ENCODE peak calls at places on chromosome 22, in four cellular contexts. Q is colonic mucosa, F is aorta, J is suprapubic skin. H is an unnamed sample.

GRCh38 chr22:47818496-47818895 is 1056.0 kb downstream of the TBC1D22A start:
- DNase-seq in Q (no peak), F (no peak), J (no peak), H (no peak)

GRCh38 chr22:22154068-22154467 is 90.5 kb upstream of the VPREB1 start:
- DNase-seq in Q (no peak), F (no peak), J (no peak), H (no peak)

GRCh38 chr22:38868886-38869381 is 3.1 kb downstream of the CBX6 start:
- DNase-seq in Q (peak), F (peak), J (peak), H (peak)

GRCh38 chr22:42757475-42757874 is 36.8 kb upstream of the A4GALT start:
- DNase-seq in Q (no peak), F (no peak), J (no peak), H (no peak)

GRCh38 chr22:39839917-39840510 is 53.5 kb downstream of the ENTHD1 start:
- DNase-seq in Q (no peak), F (no peak), J (no peak), H (no peak)

GRCh38 chr22:22044153-22044552 is 61.6 kb upstream of the TOP3B start:
- DNase-seq in Q (no peak), F (no peak), J (no peak), H (no peak)

GRCh38 chr22:25081409-25081824 is 118.2 kb upstream of the CRYBB3 start:
- DNase-seq in Q (peak), F (no peak), J (no peak), H (no peak)

GRCh38 chr22:41574847-41575381 is 14.1 kb downstream of the CSDC2 start:
- DNase-seq in Q (peak), F (peak), J (peak), H (peak)

GRCh38 chr22:22042599-22043295 is 60.2 kb upstream of the TOP3B start:
- DNase-seq in Q (no peak), F (no peak), J (no peak), H (no peak)

GRCh38 chr22:42937164-42937854 is 77.6 kb downstream of the PACSIN2 start:
- DNase-seq in Q (peak), F (peak), J (peak), H (peak)

GRCh38 chr22:38751422-38752346 is 4.1 kb downstream of the SUN2 start:
- DNase-seq in Q (peak), F (peak), J (no peak), H (peak)

GRCh38 chr22:38610234-38610633 is 40.3 kb upstream of the DMC1 start:
- DNase-seq in Q (no peak), F (no peak), J (no peak), H (no peak)

GRCh38 chr22:33597274-33597985 is 322.8 kb downstream of the LARGE1 start:
- DNase-seq in Q (no peak), F (no peak), J (no peak), H (no peak)

GRCh38 chr22:30251661-30252226 is 5.2 kb upstream of the LIF start:
- DNase-seq in Q (no peak), F (no peak), J (no peak), H (no peak)

GRCh38 chr22:49966041-49966715 is 5.6 kb downstream of the PIM3 start:
- DNase-seq in Q (peak), F (no peak), J (peak), H (peak)

GRCh38 chr22:38925571-38926041 is 31.8 kb upstream of the APOBEC3A start:
- DNase-seq in Q (no peak), F (no peak), J (no peak), H (no peak)

GRCh38 chr22:17926516-17926915 is 97.8 kb downstream of the MICAL3 start:
- DNase-seq in Q (no peak), F (no peak), J (no peak), H (no peak)

GRCh38 chr22:46056169-46057041 is 79.4 kb upstream of the WNT7B start:
- DNase-seq in Q (no peak), F (peak), J (peak), H (peak)

GRCh38 chr22:41280065-41280464 is 5.9 kb downstream of the RANGAP1 start:
- DNase-seq in Q (no peak), F (no peak), J (no peak), H (no peak)

GRCh38 chr22:50197000-50197800 is 3.6 kb upstream of the SELENOO start:
- DNase-seq in Q (no peak), F (no peak), J (no peak), H (no peak)

GRCh38 chr22:23149743-23150238 is 4.5 kb downstream of the RAB36 start:
- DNase-seq in Q (no peak), F (no peak), J (peak), H (no peak)

GRCh38 chr22:45892681-45893461 is 84.1 kb downstream of the WNT7B start:
- DNase-seq in Q (no peak), F (peak), J (no peak), H (peak)

GRCh38 chr22:31275576-31275975 is 16.7 kb downstream of the PIK3IP1 start:
- DNase-seq in Q (no peak), F (no peak), J (no peak), H (no peak)
- H3K27ac ChIP-seq in Q (no peak), F (no peak), J (no peak), H (no peak)

DNA sequence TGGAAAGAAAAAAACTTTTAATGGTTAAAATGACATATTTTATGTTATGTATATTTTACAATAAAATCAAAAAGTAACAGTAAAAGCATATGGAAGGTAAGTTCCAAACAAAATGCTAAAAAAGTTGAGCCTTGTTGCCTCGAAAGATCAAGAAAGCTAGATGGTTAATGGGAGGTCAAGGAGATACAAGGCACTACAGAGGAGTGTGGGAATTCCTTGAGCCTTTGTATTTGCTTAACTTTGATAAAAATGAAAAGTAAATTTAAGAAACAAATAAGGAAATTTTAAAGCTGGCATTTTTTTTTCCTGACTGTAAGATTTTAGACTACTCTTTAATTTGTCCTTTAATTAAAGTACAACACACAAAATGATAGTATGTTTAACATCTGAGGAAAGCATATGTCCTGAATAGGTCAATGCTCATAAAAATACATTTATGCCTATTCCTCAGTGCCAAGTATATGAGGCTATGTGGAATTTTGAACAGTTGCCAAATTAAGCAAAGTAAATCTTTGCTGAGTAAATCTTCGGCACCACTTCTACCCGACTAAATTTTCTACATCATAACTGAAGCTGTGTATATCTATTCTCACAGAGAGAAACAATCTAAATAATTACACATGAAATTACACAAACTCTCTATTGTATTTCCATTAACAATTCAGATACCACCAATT is 108.8 kb downstream of the TTC28 start:
- DNase-seq in Q (no peak), F (no peak), J (no peak), H (no peak)
- H3K27ac ChIP-seq in Q (no peak), F (no peak), J (no peak), H (no peak)

DNA sequence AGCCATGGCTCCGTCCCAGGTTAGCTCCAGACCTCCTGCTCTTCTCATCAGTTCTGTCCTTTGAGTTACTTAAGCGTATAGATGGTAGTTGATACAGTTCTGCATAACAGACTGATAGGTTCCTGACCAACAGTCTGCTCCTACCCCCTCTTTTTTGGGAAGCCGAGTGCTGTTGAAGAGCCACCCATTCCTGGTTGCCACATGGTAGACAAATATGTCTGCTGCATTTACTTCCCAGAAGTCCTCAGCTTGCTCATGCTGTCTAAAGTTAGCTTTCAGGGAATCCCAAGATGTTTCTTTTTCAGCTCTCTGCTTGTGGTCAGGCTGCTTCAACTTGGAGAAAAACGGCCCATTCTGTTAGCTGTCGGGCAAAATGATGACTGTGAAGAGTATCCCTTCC is 48.7 kb downstream of the C22orf31 start:
- DNase-seq in Q (no peak), F (no peak), J (no peak), H (no peak)
- H3K27ac ChIP-seq in Q (no peak), F (no peak), J (no peak), H (no peak)

GRCh38 chr22:44088976-44089570 is 65.0 kb downstream of the PARVB start:
- DNase-seq in Q (no peak), F (no peak), J (no peak), H (peak)
- H3K27ac ChIP-seq in Q (no peak), F (no peak), J (no peak), H (no peak)

DNA sequence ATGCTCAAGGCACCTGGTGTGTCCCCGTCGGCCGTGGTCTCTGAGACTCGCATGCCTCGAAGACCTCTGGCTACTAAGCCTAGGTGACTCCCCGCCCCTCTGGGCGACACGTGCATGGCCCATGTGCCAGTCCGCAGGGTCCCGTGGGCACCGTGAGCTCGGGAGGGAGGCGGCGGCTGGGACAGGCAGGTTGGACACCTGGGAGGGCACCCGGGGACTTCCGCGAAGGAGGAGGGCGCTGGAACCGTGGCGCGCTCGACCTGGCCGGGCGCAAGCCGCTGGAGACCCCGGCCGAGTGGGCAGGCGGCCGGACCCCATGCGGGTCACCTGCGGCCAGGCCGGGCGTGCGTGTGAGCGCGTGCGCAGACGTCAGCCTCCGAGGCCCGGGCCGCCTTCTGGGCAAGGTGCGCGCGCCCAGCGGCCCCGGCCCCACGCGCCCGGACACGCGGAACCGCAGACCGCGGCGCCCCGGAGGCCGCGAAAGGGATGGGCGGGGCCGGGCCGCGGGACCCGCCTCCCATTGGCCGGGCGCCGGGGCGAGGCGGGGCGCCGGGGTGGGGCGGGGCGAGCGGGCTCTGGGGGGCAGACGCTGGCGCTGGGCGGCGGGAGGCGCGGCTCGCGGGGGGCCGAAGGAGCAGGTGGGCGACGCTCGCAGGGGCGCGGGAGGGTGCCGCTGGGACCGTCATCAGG is 576 bp upstream of the RASD2 start:
- DNase-seq in Q (peak), F (peak), J (no peak), H (peak)
- H3K27ac ChIP-seq in Q (no peak), F (peak), J (peak), H (no peak)

H was measured in upper lobe of right lung.